ENCODE peak calls at places on chromosome 15, in four cellular contexts. B is heart left ventricle; W is neuronal stem cell; G is CD4-positive, CD25-positive, alpha-beta regulatory T cell. O is an unnamed sample.

GRCh38 chr15:81043568-81044301 is 43.0 kb downstream of the TLNRD1 start:
- DNase-seq in B (no peak), G (no peak), W (no peak), O (no peak)

GRCh38 chr15:63112871-63113270 is 8.8 kb upstream of the LACTB start:
- DNase-seq in B (no peak), W (no peak), G (no peak), O (no peak)

GRCh38 chr15:27865323-27865922 is 233.7 kb downstream of the OCA2 start:
- DNase-seq in W (no peak), B (no peak), G (no peak), O (no peak)

GRCh38 chr15:87816811-87817210 is 439.7 kb downstream of the NTRK3 start:
- DNase-seq in B (no peak), W (no peak), G (no peak), O (no peak)

GRCh38 chr15:58114812-58115211 is 23.4 kb upstream of the AQP9 start:
- DNase-seq in B (no peak), G (no peak), W (no peak), O (no peak)

GRCh38 chr15:36914466-36914865 is 185.9 kb downstream of the MEIS2 start:
- DNase-seq in W (no peak), B (no peak), G (no peak), O (no peak)

GRCh38 chr15:48759921-48760320 is 50.9 kb downstream of the CEP152 start:
- DNase-seq in W (no peak), B (no peak), G (no peak), O (no peak)

GRCh38 chr15:82680200-82681102 is 29.2 kb downstream of the AP3B2 start:
- DNase-seq in B (no peak), W (peak; percentile 58), G (peak; percentile 70), O (no peak)

GRCh38 chr15:25469377-25469776 is 30.6 kb upstream of the UBE3A start:
- DNase-seq in B (peak; percentile 32), W (no peak), G (no peak), O (no peak)

GRCh38 chr15:97014001-97014400 is 683.5 kb downstream of the NR2F2 start:
- DNase-seq in W (no peak), G (no peak), B (no peak), O (no peak)

GRCh38 chr15:75542386-75542797 is 36.7 kb downstream of the PTPN9 start:
- DNase-seq in G (no peak), B (no peak), W (no peak), O (no peak)

GRCh38 chr15:89150762-89151305 is 62.6 kb downstream of the ABHD2 start:
- DNase-seq in G (no peak), W (no peak), B (no peak), O (no peak)
- H3K27ac ChIP-seq in G (no peak overlapping the region), W (no peak overlapping the region), B (peak overlapping the region; percentile 33), O (no peak overlapping the region)

DNA sequence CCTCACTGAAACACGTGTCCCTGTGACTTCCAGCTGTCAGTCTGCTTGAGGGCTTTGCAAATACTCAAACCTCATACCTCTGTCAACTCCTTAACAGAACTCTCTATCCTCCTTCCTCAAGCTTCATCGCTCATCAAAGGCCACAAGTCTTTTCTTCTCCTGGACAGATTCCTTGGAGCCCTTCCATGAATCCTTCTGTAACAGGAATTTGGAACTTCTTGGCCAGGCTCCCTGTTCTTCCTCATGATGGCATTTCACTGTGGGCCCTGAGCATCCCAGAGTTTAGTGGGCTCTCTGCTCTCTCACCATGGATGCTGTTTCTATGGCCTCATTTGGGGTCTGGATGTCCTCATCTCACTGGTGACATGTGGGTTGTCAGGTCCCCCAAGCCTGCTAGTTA is 105.0 kb upstream of the TLE3 start:
- DNase-seq in B (no peak), W (no peak), G (no peak), O (no peak)
- H3K4me1 ChIP-seq in B (no peaks in the 10 kb centered on the region), W (no peaks in the 10 kb centered on the region), G (no peaks in the 10 kb centered on the region), O (no peaks in the 10 kb centered on the region)

DNA sequence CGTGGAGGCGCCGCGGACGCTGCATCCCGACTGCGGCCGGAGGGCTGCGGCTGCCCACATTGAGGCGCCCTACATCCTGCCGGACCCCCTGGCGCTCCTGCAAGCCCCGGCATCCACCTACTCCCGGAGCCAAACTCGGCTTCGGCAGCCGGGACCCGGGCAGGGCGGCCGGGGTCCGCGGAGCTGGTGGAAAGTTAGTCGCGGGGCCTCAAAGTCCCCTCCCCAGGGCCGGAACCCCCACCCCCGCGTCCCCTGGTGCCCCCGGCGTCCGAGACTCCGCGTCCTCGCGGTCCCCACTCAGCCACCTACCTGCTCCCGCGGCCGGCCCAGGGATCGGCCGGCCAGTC is 281 bp downstream of the MEGF11 start:
- DNase-seq in B (no peak), W (peak; percentile 41), G (no peak), O (no peak)
- H3K4me3 ChIP-seq in B (peak overlapping the region; percentile 48), W (peak overlapping the region; percentile 41), G (no peak overlapping the region), O (peak overlapping the region; percentile 54)

DNA sequence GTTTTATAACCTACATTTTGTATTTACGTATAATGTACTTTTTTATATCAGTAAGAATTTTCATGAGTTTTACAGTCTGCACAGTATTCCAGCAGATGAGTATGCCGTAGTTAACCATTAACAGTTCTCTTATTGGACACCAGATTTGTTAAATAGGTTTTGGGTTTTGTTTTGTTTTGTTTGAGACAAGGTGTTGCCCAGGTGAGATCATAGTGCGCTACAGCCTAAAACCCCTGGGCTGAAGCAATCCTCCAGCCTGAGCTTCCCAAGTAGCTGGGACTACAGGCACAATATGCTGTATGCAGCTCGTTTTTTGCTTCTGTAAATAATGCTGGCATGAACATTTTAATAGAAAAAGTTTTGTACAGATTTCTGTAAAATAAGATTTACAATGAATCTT is 88.6 kb upstream of the CHD2 start:
- DNase-seq in B (no peak), W (no peak), G (no peak), O (peak; percentile 28)
- H3K27ac ChIP-seq in B (peak overlapping the region; percentile 98), W (no peak overlapping the region), G (peak overlapping the region; percentile 99), O (peak overlapping the region; percentile 98)

DNA sequence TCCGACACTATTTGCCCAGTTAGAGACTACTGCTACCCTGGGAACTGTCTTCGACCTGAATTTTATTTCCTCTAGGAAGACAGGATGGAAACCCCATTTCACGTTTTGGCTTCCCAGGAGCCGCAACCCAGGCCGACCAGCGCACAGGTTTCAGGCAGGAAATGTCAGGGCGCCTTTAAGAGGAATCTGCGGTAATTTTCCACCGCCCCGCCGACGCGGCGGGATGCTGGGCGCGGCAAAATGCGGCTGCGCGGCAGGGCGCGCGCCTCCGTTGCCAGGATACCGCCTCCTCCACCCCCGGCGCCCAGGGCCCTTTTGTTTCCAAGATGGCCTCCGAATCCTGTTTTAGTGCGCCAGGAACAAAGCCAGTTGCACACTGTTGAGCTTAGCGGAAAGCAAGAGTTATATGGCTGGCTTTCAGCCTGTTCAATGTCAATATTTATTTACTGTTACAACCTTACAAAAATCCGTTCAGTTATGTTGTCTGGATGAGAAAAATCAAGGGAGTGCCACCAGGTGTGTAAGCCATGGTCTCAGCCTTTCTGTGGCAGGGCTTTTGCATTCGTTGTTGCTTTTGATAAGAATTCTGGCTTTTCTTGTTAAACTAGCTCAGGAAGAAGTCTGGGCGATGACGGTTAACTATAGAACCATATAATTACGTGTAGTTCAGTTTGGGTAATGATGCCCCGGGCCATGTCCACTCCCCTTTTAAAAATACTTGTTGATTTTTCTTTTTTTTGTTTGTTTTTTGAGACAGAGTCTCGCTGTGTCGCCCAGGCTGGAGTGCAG is 79.7 kb upstream of the CHD2 start:
- DNase-seq in W (peak; percentile 95), B (peak; percentile 94), G (peak; percentile 82), O (peak; percentile 94)
- H3K4me1 ChIP-seq in W (peaks cover 29% of the 10 kb centered on the region), B (peaks cover 9% of the 10 kb centered on the region), G (peaks cover 44% of the 10 kb centered on the region), O (no peaks in the 10 kb centered on the region)

DNA sequence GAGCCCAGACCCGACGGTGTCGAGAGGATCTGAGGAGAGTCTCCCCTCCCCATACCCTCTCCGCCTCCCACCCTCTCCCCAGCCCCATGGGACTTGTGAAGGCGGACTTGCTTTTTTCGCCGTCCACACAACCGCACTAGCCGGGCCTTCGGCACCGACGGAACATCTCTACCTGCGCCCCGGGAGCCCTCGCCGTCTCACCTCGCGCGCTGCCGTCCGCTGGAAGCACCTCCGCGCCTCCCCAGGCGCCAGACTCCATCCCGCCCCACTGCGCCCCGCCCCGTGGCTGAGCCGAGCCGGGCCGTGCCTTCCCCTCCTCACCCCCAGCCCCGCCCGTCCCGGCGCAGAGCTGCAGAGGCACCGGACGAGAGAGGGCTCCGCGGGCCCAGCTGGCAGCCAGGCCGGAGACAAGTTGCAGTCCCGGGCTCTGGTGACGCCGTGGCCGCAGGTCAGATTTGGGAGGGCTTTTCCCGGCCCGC is at the start of the genes DUOX1 and DUOXA1:
- DNase-seq in G (no peak), B (peak; percentile 42), W (no peak), O (no peak)
- H3K4me3 ChIP-seq in G (no peak within 1 kb of the TSS), B (peak within 1 kb of the TSS; percentile 41), W (no peak within 1 kb of the TSS), O (peak within 1 kb of the TSS; percentile 24)

GRCh38 chr15:39127151-39127815 is 453.6 kb upstream of the THBS1 start:
- DNase-seq in W (no peak), G (no peak), B (no peak), O (no peak)
- H3K27ac ChIP-seq in W (no peak overlapping the region), G (no peak overlapping the region), B (peak overlapping the region; percentile 70), O (no peak overlapping the region)

GRCh38 chr15:78881681-78882080 is 9.0 kb downstream of the MORF4L1 start:
- DNase-seq in W (no peak), G (no peak), B (no peak), O (no peak)

GRCh38 chr15:78878356-78878755 is 5.7 kb downstream of the MORF4L1 start:
- DNase-seq in B (no peak), W (no peak), G (no peak), O (no peak)

GRCh38 chr15:78880828-78881227 is 8.1 kb downstream of the MORF4L1 start:
- DNase-seq in B (no peak), G (no peak), W (no peak), O (no peak)

GRCh38 chr15:78880242-78880533 is 7.5 kb downstream of the MORF4L1 start:
- DNase-seq in B (no peak), G (no peak), W (no peak), O (no peak)

GRCh38 chr15:78879517-78880241 is 7.0 kb downstream of the MORF4L1 start:
- DNase-seq in B (no peak), G (no peak), W (no peak), O (no peak)
- H3K4me1 ChIP-seq in B (peaks cover 71% of the 10 kb centered on the region), G (peaks cover 62% of the 10 kb centered on the region), W (peaks cover 14% of the 10 kb centered on the region), O (peaks cover 5% of the 10 kb centered on the region)

DNA sequence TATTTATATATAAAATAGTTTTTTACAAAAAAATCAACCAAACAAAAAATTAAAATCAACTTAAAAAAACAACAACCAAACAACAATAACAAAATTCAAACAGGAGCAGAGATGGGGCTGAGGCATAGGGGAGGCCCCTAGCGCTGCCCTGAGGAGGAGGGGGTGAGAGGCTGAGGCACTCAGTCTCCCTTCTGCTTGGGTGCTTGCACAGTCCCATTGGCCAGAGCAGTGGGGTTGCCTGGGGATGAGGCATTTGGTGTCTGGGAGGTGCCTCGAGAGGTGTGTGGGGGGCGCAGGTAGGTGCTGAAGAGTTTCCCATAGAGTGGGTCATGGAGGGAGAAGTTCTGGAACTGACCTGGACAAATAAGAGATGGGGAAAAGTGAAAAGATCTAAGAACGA is 8.0 kb downstream of the LPCAT4 start:
- DNase-seq in G (no peak), W (no peak), B (no peak), O (no peak)
- H3K4me3 ChIP-seq in G (no peak overlapping the region), W (no peak overlapping the region), B (no peak overlapping the region), O (no peak overlapping the region)

GRCh38 chr15:74221399-74222230 is 14.5 kb upstream of the CCDC33 start:
- DNase-seq in B (no peak), W (no peak), G (no peak), O (no peak)
- H3K27ac ChIP-seq in B (no peak overlapping the region), W (peak overlapping the region; percentile 13), G (no peak overlapping the region), O (no peak overlapping the region)